ENCODE peak calls at places on chromosomes 11 and 22, in eight cellular contexts. F is brain microvascular endothelial cell, K is progenitor cell of endocrine pancreas, G is ecto neural progenitor cell, D is GM23338, J is amniotic epithelial cell, U is head of caudate nucleus, P is pulmonary artery endothelial cell. I is an unnamed sample.

GRCh38 chr11:65524010-65524746 is 705 bp upstream of the SCYL1 start:
- DNase-seq in F (no peak), K (no peak), G (no peak), D (no peak), J (peak; percentile 79), U (no peak), P (no peak), I (no peak)

GRCh38 chr11:75949023-75949672 is 134.1 kb downstream of the UVRAG start:
- DNase-seq in F (no peak), K (no peak), G (no peak), D (no peak), J (peak; percentile 14), U (no peak), P (no peak), I (no peak)

GRCh38 chr22:44616882-44617655 is 84.9 kb upstream of the PRR5 start:
- DNase-seq in F (no peak), K (no peak), G (no peak), D (no peak), J (no peak), U (no peak), P (no peak), I (peak; percentile 73)

GRCh38 chr11:74057251-74058151 is 48.6 kb upstream of the UCP3 start:
- DNase-seq in F (peak; percentile 66), K (no peak), G (no peak), D (no peak), J (peak; percentile 83), U (no peak), P (no peak), I (no peak)

GRCh38 chr11:88402192-88402715 is 64.7 kb upstream of the CTSC start:
- DNase-seq in F (peak; percentile 72), K (no peak), G (no peak), D (no peak), J (peak; percentile 79), U (no peak), P (peak; percentile 63), I (no peak)

GRCh38 chr22:35401863-35402262 is 1.9 kb downstream of the MCM5 start:
- DNase-seq in F (no peak), K (no peak), G (no peak), D (no peak), J (no peak), U (no peak), P (no peak), I (no peak)

GRCh38 chr11:132111341-132111740 is 740.9 kb downstream of the NTM start:
- DNase-seq in F (no peak), K (no peak), G (no peak), D (no peak), J (no peak), U (no peak), P (no peak), I (no peak)

GRCh38 chr11:16011396-16011795 is 344.9 kb downstream of the SOX6 start:
- DNase-seq in F (no peak), K (no peak), G (no peak), D (no peak), J (no peak), U (no peak), P (no peak), I (no peak)

GRCh38 chr22:42515896-42516295 is 3.7 kb downstream of the RRP7A start:
- DNase-seq in F (no peak), K (no peak), G (no peak), D (no peak), J (no peak), U (no peak), P (no peak), I (no peak)

GRCh38 chr11:118259138-118259537 is 5.0 kb downstream of the MPZL2 start:
- DNase-seq in F (no peak), K (no peak), G (no peak), D (no peak), J (no peak), U (no peak), P (no peak), I (no peak)

GRCh38 chr11:35412285-35412684 is 7.1 kb downstream of the SLC1A2 start:
- DNase-seq in F (no peak), K (no peak), G (no peak), D (peak; percentile 62), J (no peak), U (no peak), P (no peak), I (peak; percentile 57)

GRCh38 chr22:27238935-27239510 is 562.5 kb downstream of the MN1 start:
- DNase-seq in F (peak; percentile 100), K (no peak), G (no peak), D (no peak), J (peak; percentile 100), U (no peak), P (peak; percentile 91), I (no peak)

GRCh38 chr11:43579171-43579918 is 101.2 kb upstream of the HSD17B12 start:
- DNase-seq in F (no peak), K (no peak), G (peak; percentile 77), D (peak; percentile 85), J (no peak), U (peak; percentile 34), P (no peak), I (peak; percentile 86)

GRCh38 chr11:72637198-72637597 is 37.0 kb downstream of the PDE2A start:
- DNase-seq in F (no peak), K (no peak), G (no peak), D (no peak), J (no peak), U (no peak), P (no peak), I (no peak)

GRCh38 chr11:2508793-2509192 is 64.0 kb downstream of the KCNQ1 start:
- DNase-seq in F (no peak), K (no peak), G (no peak), D (no peak), J (no peak), U (no peak), P (no peak), I (peak; percentile 36)

GRCh38 chr11:130449246-130449990 is 973 bp downstream of the ADAMTS15 start:
- DNase-seq in F (no peak), K (no peak), G (peak; percentile 68), D (peak; percentile 64), J (no peak), U (no peak), P (no peak), I (peak; percentile 83)

GRCh38 chr22:30445438-30445936 is 19.9 kb downstream of the MTFP1 start:
- DNase-seq in F (no peak), K (no peak), G (no peak), D (no peak), J (peak; percentile 80), U (no peak), P (no peak), I (no peak)

GRCh38 chr11:64261556-64262080 is 10.3 kb downstream of the PLCB3 start:
- DNase-seq in F (no peak), K (no peak), G (no peak), D (no peak), J (no peak), U (no peak), P (no peak), I (no peak)

GRCh38 chr11:69524991-69525411 is 43.5 kb downstream of the LINC01488 start:
- DNase-seq in F (no peak), K (no peak), G (no peak), D (no peak), J (no peak), U (no peak), P (no peak), I (peak; percentile 52)

GRCh38 chr11:79400717-79401330 is 40.0 kb downstream of the TENM4 start:
- DNase-seq in F (no peak), K (no peak), G (no peak), D (peak; percentile 74), J (peak; percentile 42), U (peak; percentile 37), P (no peak), I (peak; percentile 61)

GRCh38 chr22:49767355-49768062 is 60.2 kb downstream of the BRD1 start:
- DNase-seq in F (peak; percentile 51), K (no peak), G (peak; percentile 52), D (peak; percentile 82), J (peak; percentile 64), U (no peak), P (peak; percentile 26), I (peak; percentile 90)

GRCh38 chr22:45584621-45585436 is 82.1 kb downstream of the FBLN1 start:
- DNase-seq in F (no peak), K (no peak), G (no peak), D (no peak), J (no peak), U (no peak), P (no peak), I (no peak)

GRCh38 chr22:49323751-49324415 is 503.8 kb downstream of the BRD1 start:
- DNase-seq in F (no peak), K (peak; percentile 9), G (peak; percentile 33), D (no peak), J (no peak), U (no peak), P (no peak), I (peak; percentile 16)

GRCh38 chr11:90220391-90220790 is 2.5 kb downstream of the CHORDC1 start:
- DNase-seq in F (peak; percentile 56), K (no peak), G (no peak), D (no peak), J (peak; percentile 61), U (no peak), P (no peak), I (no peak)

GRCh38 chr11:12811861-12812260 is 137.6 kb downstream of the TEAD1 start:
- DNase-seq in F (no peak), K (no peak), G (no peak), D (no peak), J (no peak), U (no peak), P (no peak), I (no peak)

GRCh38 chr11:111376453-111376871 is 2.6 kb downstream of the POU2AF1 start:
- DNase-seq in F (no peak), K (no peak), G (no peak), D (no peak), J (no peak), U (no peak), P (no peak), I (no peak)

GRCh38 chr11:122069946-122070345 is 46.1 kb downstream of the BLID start:
- DNase-seq in F (peak; percentile 96), K (peak; percentile 46), G (peak; percentile 74), D (peak; percentile 49), J (peak; percentile 94), U (peak; percentile 87), P (peak; percentile 85), I (peak; percentile 25)

GRCh38 chr11:26778000-26778757 is 56.3 kb upstream of the SLC5A12 start:
- DNase-seq in F (no peak), K (no peak), G (no peak), D (no peak), J (peak; percentile 90), U (no peak), P (no peak), I (no peak)

GRCh38 chr22:32847067-32847491 is 45.6 kb downstream of the TIMP3 start:
- DNase-seq in F (no peak), K (no peak), G (no peak), D (no peak), J (no peak), U (no peak), P (no peak), I (no peak)

GRCh38 chr11:8068605-8069221 is 12.3 kb upstream of the TUB start:
- DNase-seq in F (peak; percentile 69), K (no peak), G (peak; percentile 42), D (no peak), J (peak; percentile 97), U (no peak), P (peak; percentile 27), I (no peak)

GRCh38 chr11:124793466-124794278 is 6.5 kb downstream of the MSANTD2 start:
- DNase-seq in F (no peak), K (no peak), G (no peak), D (peak; percentile 90), J (peak; percentile 51), U (no peak), P (no peak), I (peak; percentile 55)

GRCh38 chr11:125229006-125229405 is 64.5 kb downstream of the PKNOX2 start:
- DNase-seq in F (no peak), K (no peak), G (no peak), D (peak; percentile 45), J (no peak), U (peak; percentile 62), P (no peak), I (no peak)